ENCODE peak calls at places on chromosomes 2 and 18, in four cellular contexts. One of them, this sample, is unnamed.

GRCh38 chr2:8582191-8582849 is 99.5 kb upstream of the ID2 start:
- DNase-seq in spleen: no peak
- DNase-seq in AG09309: no peak
- DNase-seq in AG04449: no peak
- DNase-seq in this sample: no peak

GRCh38 chr2:166361351-166362153 is 14.2 kb downstream of the SCN9A start:
- DNase-seq in spleen: no peak
- DNase-seq in AG04449: no peak
- DNase-seq in AG09309: no peak
- DNase-seq in this sample: no peak

GRCh38 chr18:4144201-4144600 is 310.9 kb downstream of the DLGAP1 start:
- DNase-seq in AG04449: no peak
- DNase-seq in spleen: no peak
- DNase-seq in AG09309: no peak
- DNase-seq in this sample: no peak

GRCh38 chr2:54386585-54386984 is 69.5 kb upstream of the SPTBN1 start:
- DNase-seq in spleen: no peak
- DNase-seq in AG09309: no peak
- DNase-seq in AG04449: no peak
- DNase-seq in this sample: no peak

GRCh38 chr2:19651466-19651865 is 250.3 kb downstream of the TTC32 start:
- DNase-seq in spleen: no peak
- DNase-seq in AG04449: no peak
- DNase-seq in AG09309: no peak
- DNase-seq in this sample: no peak

GRCh38 chr18:22563098-22563707 is 145.5 kb upstream of the CTAGE1 start:
- DNase-seq in AG04449: peak; percentile 70
- DNase-seq in AG09309: peak; percentile 81
- DNase-seq in spleen: no peak
- DNase-seq in this sample: peak; percentile 78

GRCh38 chr2:221228214-221228769 is 343.8 kb downstream of the EPHA4 start:
- DNase-seq in spleen: no peak
- DNase-seq in AG04449: no peak
- DNase-seq in AG09309: no peak
- DNase-seq in this sample: no peak

GRCh38 chr2:113240915-113241911 is 37.5 kb downstream of the PAX8 start:
- DNase-seq in AG04449: peak; percentile 95
- DNase-seq in AG09309: peak; percentile 97
- DNase-seq in spleen: no peak
- DNase-seq in this sample: peak; percentile 93

GRCh38 chr2:133644850-133645249 is 76.6 kb upstream of the NCKAP5 start:
- DNase-seq in AG09309: no peak
- DNase-seq in spleen: no peak
- DNase-seq in AG04449: no peak
- DNase-seq in this sample: no peak

GRCh38 chr2:69164379-69164778 is 151.4 kb downstream of the ANTXR1 start:
- DNase-seq in spleen: no peak
- DNase-seq in AG09309: peak; percentile 64
- DNase-seq in AG04449: peak; percentile 77
- DNase-seq in this sample: peak; percentile 16

GRCh38 chr2:100260712-100261620 is 61.3 kb downstream of the LONRF2 start:
- DNase-seq in spleen: peak; percentile 80
- DNase-seq in AG04449: peak; percentile 36
- DNase-seq in AG09309: peak; percentile 63
- DNase-seq in this sample: peak; percentile 55

GRCh38 chr2:108637304-108637669 is 82.0 kb upstream of the RANBP2 start:
- DNase-seq in AG04449: peak; percentile 68
- DNase-seq in AG09309: peak; percentile 73
- DNase-seq in spleen: no peak
- DNase-seq in this sample: peak; percentile 24

GRCh38 chr2:170930132-170931109 is 1.4 kb downstream of the GORASP2 start:
- DNase-seq in AG04449: no peak
- DNase-seq in AG09309: no peak
- DNase-seq in spleen: peak; percentile 83
- DNase-seq in this sample: no peak

GRCh38 chr2:25763575-25763974 is 90.2 kb upstream of the DTNB start:
- DNase-seq in spleen: no peak
- DNase-seq in AG09309: no peak
- DNase-seq in AG04449: no peak
- DNase-seq in this sample: no peak

GRCh38 chr18:58195278-58195721 is 151.3 kb downstream of the NEDD4L start:
- DNase-seq in spleen: peak; percentile 78
- DNase-seq in AG09309: no peak
- DNase-seq in AG04449: no peak
- DNase-seq in this sample: no peak

GRCh38 chr2:105103481-105103880 is 65.6 kb downstream of the MRPS9 start:
- DNase-seq in spleen: no peak
- DNase-seq in AG04449: no peak
- DNase-seq in AG09309: no peak
- DNase-seq in this sample: no peak

GRCh38 chr2:88751770-88752169 is 60.3 kb downstream of the RPIA start:
- DNase-seq in AG04449: no peak
- DNase-seq in AG09309: no peak
- DNase-seq in spleen: no peak
- DNase-seq in this sample: no peak

GRCh38 chr2:42804891-42805290 is 12.5 kb upstream of the HAAO start:
- DNase-seq in spleen: peak; percentile 66
- DNase-seq in AG04449: no peak
- DNase-seq in AG09309: no peak
- DNase-seq in this sample: no peak

GRCh38 chr2:119248311-119248710 is 24.7 kb downstream of the STEAP3 start:
- DNase-seq in AG09309: no peak
- DNase-seq in spleen: no peak
- DNase-seq in AG04449: no peak
- DNase-seq in this sample: no peak

GRCh38 chr2:83069724-83070123 is 1389.4 kb downstream of the SUCLG1 start:
- DNase-seq in spleen: no peak
- DNase-seq in AG04449: no peak
- DNase-seq in AG09309: no peak
- DNase-seq in this sample: no peak

GRCh38 chr2:96923810-96924774 is 54.2 kb upstream of the SEMA4C start:
- DNase-seq in AG09309: no peak
- DNase-seq in AG04449: no peak
- DNase-seq in spleen: no peak
- DNase-seq in this sample: no peak

GRCh38 chr2:36356199-36356989 is 816 bp downstream of the CRIM1 start:
- DNase-seq in spleen: peak; percentile 86
- DNase-seq in AG04449: no peak
- DNase-seq in AG09309: no peak
- DNase-seq in this sample: no peak

GRCh38 chr2:68653034-68653433 is 9.7 kb downstream of the PROKR1 start:
- DNase-seq in AG04449: no peak
- DNase-seq in spleen: no peak
- DNase-seq in AG09309: no peak
- DNase-seq in this sample: no peak

GRCh38 chr18:79712206-79712857 is 32.7 kb downstream of the CTDP1 start:
- DNase-seq in AG04449: no peak
- DNase-seq in spleen: no peak
- DNase-seq in AG09309: no peak
- DNase-seq in this sample: no peak

GRCh38 chr2:86750240-86750839 is 30.2 kb downstream of the RMND5A start:
- DNase-seq in AG09309: no peak
- DNase-seq in AG04449: no peak
- DNase-seq in spleen: no peak
- DNase-seq in this sample: no peak

GRCh38 chr2:240701091-240701735 is 9.5 kb downstream of the AQP12A start:
- DNase-seq in AG04449: no peak
- DNase-seq in spleen: peak; percentile 70
- DNase-seq in AG09309: no peak
- DNase-seq in this sample: no peak

GRCh38 chr2:138712212-138712979 is 67.8 kb downstream of the NXPH2 start:
- DNase-seq in AG09309: no peak
- DNase-seq in spleen: no peak
- DNase-seq in AG04449: no peak
- DNase-seq in this sample: no peak

GRCh38 chr18:45066210-45066609 is 385.5 kb downstream of the SETBP1 start:
- DNase-seq in spleen: no peak
- DNase-seq in AG09309: no peak
- DNase-seq in AG04449: no peak
- DNase-seq in this sample: no peak

GRCh38 chr2:150046211-150046610 is 441.3 kb downstream of the RND3 start:
- DNase-seq in AG09309: no peak
- DNase-seq in AG04449: no peak
- DNase-seq in spleen: no peak
- DNase-seq in this sample: no peak

GRCh38 chr2:25339791-25340339 is 1.9 kb downstream of the DNMT3A start:
- DNase-seq in AG04449: no peak
- DNase-seq in spleen: peak; percentile 82
- DNase-seq in AG09309: no peak
- DNase-seq in this sample: no peak

GRCh38 chr2:136582631-136583205 is 182.6 kb upstream of the THSD7B start:
- DNase-seq in AG04449: no peak
- DNase-seq in spleen: no peak
- DNase-seq in AG09309: no peak
- DNase-seq in this sample: no peak

GRCh38 chr2:139526781-139527180 is 746.6 kb upstream of the NXPH2 start:
- DNase-seq in AG09309: no peak
- DNase-seq in spleen: no peak
- DNase-seq in AG04449: no peak
- DNase-seq in this sample: no peak

GRCh38 chr2:193868833-193869232 is 1674.1 kb upstream of the TMEFF2 start:
- DNase-seq in AG04449: no peak
- DNase-seq in spleen: no peak
- DNase-seq in AG09309: no peak
- DNase-seq in this sample: no peak

GRCh38 chr2:8412586-8412985 is 269.3 kb upstream of the ID2 start:
- DNase-seq in AG09309: peak; percentile 18
- DNase-seq in spleen: no peak
- DNase-seq in AG04449: no peak
- DNase-seq in this sample: no peak

GRCh38 chr2:32805104-32806095 is 141.4 kb upstream of the LTBP1 start:
- DNase-seq in AG04449: no peak
- DNase-seq in spleen: no peak
- DNase-seq in AG09309: no peak
- DNase-seq in this sample: no peak

GRCh38 chr2:159557437-159558034 is 58.8 kb downstream of the BAZ2B start:
- DNase-seq in AG09309: no peak
- DNase-seq in AG04449: no peak
- DNase-seq in spleen: no peak
- DNase-seq in this sample: no peak

GRCh38 chr2:203960791-203961190 is 24.2 kb downstream of the ICOS start:
- DNase-seq in AG09309: no peak
- DNase-seq in spleen: no peak
- DNase-seq in AG04449: peak; percentile 16
- DNase-seq in this sample: no peak

GRCh38 chr2:67451086-67451832 is 54.1 kb downstream of the ETAA1 start:
- DNase-seq in spleen: no peak
- DNase-seq in AG09309: no peak
- DNase-seq in AG04449: no peak
- DNase-seq in this sample: no peak

GRCh38 chr2:203656522-203657287 is 49.7 kb upstream of the CD28 start:
- DNase-seq in AG09309: no peak
- DNase-seq in AG04449: no peak
- DNase-seq in spleen: no peak
- DNase-seq in this sample: no peak

GRCh38 chr2:196431957-196432356 is 207.6 kb upstream of the CCDC150 start:
- DNase-seq in AG04449: no peak
- DNase-seq in spleen: no peak
- DNase-seq in AG09309: no peak
- DNase-seq in this sample: no peak
- TF ChIP-seq CTCF in AG04449: peak; percentile 26
- TF ChIP-seq CTCF in spleen: no peak
- TF ChIP-seq CTCF in AG09309: peak; percentile 61
- TF ChIP-seq CTCF in this sample: peak; percentile 45

GRCh38 chr2:216590780-216591179 is 42.4 kb upstream of the IGFBP2 start:
- DNase-seq in AG04449: no peak
- DNase-seq in AG09309: no peak
- DNase-seq in spleen: no peak
- DNase-seq in this sample: peak; percentile 24
- TF ChIP-seq CTCF in AG04449: no peak
- TF ChIP-seq CTCF in AG09309: no peak
- TF ChIP-seq CTCF in spleen: no peak
- TF ChIP-seq CTCF in this sample: peak; percentile 23

GRCh38 chr2:98512699-98513098 is 68.0 kb downstream of the INPP4A start:
- DNase-seq in AG09309: no peak
- DNase-seq in spleen: no peak
- DNase-seq in AG04449: no peak
- DNase-seq in this sample: no peak
- TF ChIP-seq CTCF in AG09309: no peak
- TF ChIP-seq CTCF in spleen: no peak
- TF ChIP-seq CTCF in AG04449: no peak
- TF ChIP-seq CTCF in this sample: no peak

DNA sequence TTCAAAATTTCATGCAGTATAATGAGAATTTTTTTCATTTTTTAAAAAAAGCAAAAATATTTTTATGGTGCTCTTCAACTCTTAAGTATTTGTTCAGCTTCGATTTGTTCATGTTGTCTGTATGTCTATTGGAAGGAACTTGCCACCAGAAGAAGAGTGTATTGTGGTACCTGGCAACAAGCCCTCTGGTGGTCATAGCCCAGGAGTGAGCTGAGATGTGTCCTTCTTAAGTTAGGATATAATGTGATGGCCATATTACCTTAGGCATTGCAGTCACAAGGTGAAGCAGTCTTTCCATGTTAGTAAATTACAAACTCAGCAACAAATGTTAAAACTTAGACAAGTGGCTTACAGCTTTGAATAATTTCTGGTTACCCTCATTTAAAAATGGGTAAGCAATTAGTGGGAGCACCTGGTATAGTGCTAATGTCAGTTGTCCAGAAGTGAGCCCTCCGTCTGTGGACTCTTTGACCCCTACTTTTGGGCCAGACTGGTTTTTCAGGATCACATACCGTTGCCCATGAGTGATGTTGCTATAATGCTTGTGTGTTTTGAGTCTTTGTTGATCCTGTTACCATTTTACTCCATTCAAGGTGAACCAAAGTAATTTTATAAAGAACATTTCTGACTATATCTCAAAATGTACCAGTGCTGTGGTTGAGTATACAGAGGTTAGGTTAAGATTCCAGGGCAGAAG is 57.4 kb downstream of the MYO1B start:
- DNase-seq in AG09309: no peak
- DNase-seq in spleen: no peak
- DNase-seq in AG04449: no peak
- DNase-seq in this sample: no peak
- TF ChIP-seq CTCF in AG09309: peak; percentile 28
- TF ChIP-seq CTCF in spleen: no peak
- TF ChIP-seq CTCF in AG04449: peak; percentile 5
- TF ChIP-seq CTCF in this sample: no peak

This sample was measured in AG09319.